ENCODE peak calls at places on chromosome 17, in four cellular contexts. N is thoracic aorta, M is neural progenitor cell, H is mammary epithelial cell. J is an unnamed sample.

GRCh38 chr17:51166987-51167931 is 1.0 kb downstream of the NME2 start:
- DNase-seq in N (no peak), M (peak; percentile 66), H (peak; percentile 36), J (no peak)

GRCh38 chr17:64780096-64781012 is 118.2 kb upstream of the SMURF2 start:
- DNase-seq in N (no peak), M (peak; percentile 89), H (peak; percentile 45), J (no peak)

GRCh38 chr17:7436556-7437368 is 1.5 kb downstream of the TMEM102 start:
- DNase-seq in N (no peak), M (peak; percentile 96), H (peak; percentile 88), J (no peak)

GRCh38 chr17:50956409-50956749 is 90.2 kb upstream of the TOB1 start:
- DNase-seq in N (no peak), M (no peak), H (no peak), J (no peak)

GRCh38 chr17:40203131-40203530 is 16.0 kb upstream of the WIPF2 start:
- DNase-seq in N (no peak), M (no peak), H (no peak), J (no peak)

GRCh38 chr17:65355246-65355645 is 206.2 kb downstream of the AXIN2 start:
- DNase-seq in N (no peak), M (no peak), H (no peak), J (no peak)

GRCh38 chr17:81673561-81674258 is 7.2 kb downstream of the CCDC137 start:
- DNase-seq in N (no peak), M (no peak), H (no peak), J (no peak)

GRCh38 chr17:74192950-74193781 is 10.3 kb upstream of the RPL38 start:
- DNase-seq in N (no peak), M (no peak), H (no peak), J (no peak)

GRCh38 chr17:21215935-21216334 is 2.0 kb upstream of the TMEM11 start:
- DNase-seq in N (no peak), M (no peak), H (no peak), J (no peak)

GRCh38 chr17:27956601-27957445 is 63.7 kb upstream of the LYRM9 start:
- DNase-seq in N (no peak), M (no peak), H (no peak), J (no peak)

GRCh38 chr17:19533718-19534561 is at the start of gene SLC47A1:
- DNase-seq in N (no peak), M (peak; percentile 67), H (peak; percentile 34), J (no peak)

GRCh38 chr17:81509687-81510523 is 2.7 kb downstream of the ACTG1 start:
- DNase-seq in N (no peak), M (no peak), H (no peak), J (no peak)

GRCh38 chr17:61351745-61352407 is 47.8 kb upstream of the TBX2 start:
- DNase-seq in N (no peak), M (no peak), H (no peak), J (no peak)

GRCh38 chr17:61352408-61352770 is 47.3 kb upstream of the TBX2 start:
- DNase-seq in N (no peak), M (no peak), H (no peak), J (no peak)

GRCh38 chr17:61352771-61353170 is 46.9 kb upstream of the TBX2 start:
- DNase-seq in N (no peak), M (peak; percentile 39), H (no peak), J (no peak)

GRCh38 chr17:61345825-61346628 is 53.6 kb upstream of the TBX2 start:
- DNase-seq in N (no peak), M (no peak), H (no peak), J (no peak)

GRCh38 chr17:61349350-61349749 is 50.3 kb upstream of the TBX2 start:
- DNase-seq in N (no peak), M (no peak), H (no peak), J (no peak)
- TF ChIP-seq CTCF in N (peak; percentile 12), M (peak; percentile 48), H (no peak), J (no peak)

GRCh38 chr17:79534111-79534510 is 76.7 kb downstream of the RBFOX3 start:
- DNase-seq in N (no peak), M (no peak), H (no peak), J (no peak)

GRCh38 chr17:79536212-79536840 is 74.5 kb downstream of the RBFOX3 start:
- DNase-seq in N (no peak), M (no peak), H (no peak), J (no peak)

GRCh38 chr17:79537061-79537460 is 73.8 kb downstream of the RBFOX3 start:
- DNase-seq in N (no peak), M (no peak), H (no peak), J (no peak)

GRCh38 chr17:79534851-79535727 is 75.8 kb downstream of the RBFOX3 start:
- DNase-seq in N (no peak), M (no peak), H (no peak), J (no peak)

DNA sequence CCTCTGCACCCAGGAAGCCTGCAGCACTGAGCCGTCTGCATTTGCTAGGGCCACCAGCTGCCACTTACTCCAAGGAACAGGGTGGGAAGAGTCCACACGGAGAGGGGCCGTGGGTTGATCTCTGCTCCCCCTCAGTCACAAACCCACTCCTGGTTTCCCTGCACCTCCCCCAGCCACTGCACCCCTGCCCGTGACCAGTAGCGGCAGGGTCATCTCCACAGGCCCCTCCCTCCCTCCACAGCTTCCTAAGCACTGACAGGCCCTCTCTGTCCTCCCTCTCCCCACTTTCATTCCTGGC is 75.2 kb downstream of the RBFOX3 start:
- DNase-seq in N (no peak), M (no peak), H (no peak), J (no peak)
- H3K27me3 ChIP-seq in N (no peaks in the 10 kb centered on the region), M (no peaks in the 10 kb centered on the region), H (no peaks in the 10 kb centered on the region), J (no peaks in the 10 kb centered on the region)

DNA sequence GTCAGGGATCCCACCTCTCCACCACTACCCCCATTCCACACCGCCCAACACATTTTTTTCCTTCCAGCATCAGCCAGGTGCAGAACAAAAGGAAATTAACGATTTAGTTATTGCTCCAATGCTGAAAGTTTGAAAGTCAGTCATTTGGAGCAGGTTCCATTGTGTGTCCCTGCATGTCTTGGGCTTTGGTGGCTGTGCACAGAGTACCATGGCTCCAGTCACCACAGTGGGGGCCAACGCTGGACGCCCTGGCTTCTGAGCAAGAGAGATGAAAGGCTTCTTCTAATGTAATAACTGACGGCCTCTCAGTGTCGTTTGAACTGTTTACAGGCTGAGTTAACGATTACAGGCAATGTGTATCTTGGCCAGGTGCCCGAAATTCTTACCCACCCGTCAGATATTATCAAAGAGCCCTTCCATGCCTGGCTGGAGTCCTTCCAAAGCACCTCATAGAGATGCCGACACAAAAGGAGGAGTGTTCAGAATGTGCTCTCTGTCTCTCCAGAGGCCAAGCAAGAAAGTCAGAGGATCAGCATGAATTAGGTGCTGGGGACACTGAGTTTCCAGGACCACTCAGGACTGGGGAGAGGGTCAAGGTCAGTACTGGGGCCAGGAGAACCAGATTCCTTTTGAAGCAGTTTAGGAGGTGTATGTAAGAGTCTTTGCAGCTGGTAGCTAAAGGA is 25.9 kb downstream of the RNF43 start:
- DNase-seq in N (no peak), M (no peak), H (peak; percentile 91), J (no peak)
- H3K4me3 ChIP-seq in N (no peak overlapping the region), M (no peak overlapping the region), H (no peak overlapping the region), J (no peak overlapping the region)

GRCh38 chr17:12261354-12261753 is 240.7 kb downstream of the MAP2K4 start:
- DNase-seq in N (no peak), M (no peak), H (no peak), J (no peak)

GRCh38 chr17:12252442-12252841 is 231.8 kb downstream of the MAP2K4 start:
- DNase-seq in N (no peak), M (no peak), H (no peak), J (no peak)

GRCh38 chr17:12257176-12257575 is 236.5 kb downstream of the MAP2K4 start:
- DNase-seq in N (no peak), M (no peak), H (no peak), J (no peak)

GRCh38 chr17:12254460-12254859 is 233.8 kb downstream of the MAP2K4 start:
- DNase-seq in N (no peak), M (no peak), H (no peak), J (no peak)

DNA sequence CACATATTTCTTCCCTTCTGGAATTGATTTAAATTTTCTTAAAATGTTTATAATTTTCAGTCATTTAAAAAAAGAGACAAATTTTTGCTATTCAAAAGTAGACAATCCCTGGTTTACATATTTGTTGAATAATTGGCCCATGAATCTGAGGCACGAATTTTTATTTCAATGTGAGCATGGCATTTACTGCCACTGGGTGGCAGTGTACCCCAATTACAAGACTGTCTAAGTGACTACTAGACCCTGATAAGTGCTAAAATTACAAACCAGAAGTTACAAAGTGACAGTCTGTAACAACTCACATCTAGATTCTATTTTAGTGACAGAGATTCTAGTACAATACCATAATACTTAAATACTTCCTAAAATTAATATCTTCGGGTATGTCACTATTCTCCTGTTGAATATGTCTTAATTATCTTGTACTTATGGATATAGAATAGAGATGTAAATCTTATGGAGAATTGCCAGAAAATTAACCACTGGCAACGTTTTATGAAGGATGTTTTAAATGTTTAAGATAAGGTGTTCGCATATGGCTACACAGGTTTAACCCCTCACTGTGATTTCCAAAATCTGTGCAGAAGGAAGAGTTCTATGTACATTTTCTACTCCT is 235.8 kb downstream of the MAP2K4 start:
- DNase-seq in N (no peak), M (peak; percentile 64), H (peak; percentile 16), J (peak; percentile 10)
- TF ChIP-seq CTCF in N (peak; percentile 80), M (peak; percentile 96), H (peak; percentile 62), J (peak; percentile 69)

GRCh38 chr17:14437176-14437575 is 136.3 kb downstream of the HS3ST3B1 start:
- DNase-seq in N (no peak), M (no peak), H (no peak), J (no peak)
- H3K27me3 ChIP-seq in N (no peaks in the 10 kb centered on the region), M (no peaks in the 10 kb centered on the region), H (no peaks in the 10 kb centered on the region), J (no peaks in the 10 kb centered on the region)